ENCODE peak calls at places on chromosomes 2 and 18, in nine cellular contexts. O, P, F, G, V, W, Y, Z and X are unnamed samples. For H3K4me1, the result is how much of the 10 kb centered on the place peaks cover.

GRCh38 chr2:200042102-200042735 is 86.8 kb downstream of the MAIP1 start:
- DNase-seq in O (no peak), P (no peak), F (no peak), G (no peak), V (no peak), W (no peak), Y (no peak), Z (no peak), X (no peak)

GRCh38 chr2:128639693-128640092 is 321.0 kb upstream of the HS6ST1 start:
- DNase-seq in O (peak), P (no peak), F (no peak), G (no peak), V (no peak), W (peak), Y (no peak), Z (no peak), X (peak)

GRCh38 chr18:46247938-46248337 is 143.8 kb downstream of the HAUS1 start:
- DNase-seq in O (no peak), P (no peak), F (no peak), G (no peak), V (no peak), W (no peak), Y (no peak), Z (no peak), X (no peak)

GRCh38 chr2:185578293-185578692 is 160.3 kb upstream of the FSIP2 start:
- DNase-seq in O (no peak), P (no peak), F (no peak), G (no peak), V (no peak), W (no peak), Y (no peak), Z (no peak), X (no peak)

GRCh38 chr2:107325983-107326786 is 440.2 kb upstream of the ST6GAL2 start:
- DNase-seq in O (no peak), P (no peak), F (no peak), G (no peak), V (no peak), W (peak), Y (no peak), Z (no peak), X (no peak)

GRCh38 chr2:81304154-81304830 is 999.7 kb upstream of the LRRTM1 start:
- DNase-seq in O (peak), P (no peak), F (no peak), G (no peak), V (no peak), W (no peak), Y (no peak), Z (no peak), X (peak)

GRCh38 chr2:747774-748351 is 70.7 kb upstream of the TMEM18 start:
- DNase-seq in O (no peak), P (no peak), F (no peak), G (no peak), V (no peak), W (no peak), Y (no peak), Z (no peak), X (no peak)

GRCh38 chr2:219570924-219571310 is 422 bp downstream of the OBSL1 start:
- DNase-seq in O (no peak), P (peak), F (no peak), G (no peak), V (no peak), W (no peak), Y (no peak), Z (no peak), X (no peak)

GRCh38 chr2:95526360-95527341 is 42.1 kb upstream of the TRIM43B start:
- DNase-seq in O (no peak), P (peak), F (peak), G (no peak), V (peak), W (peak), Y (peak), Z (peak), X (no peak)

GRCh38 chr2:142843731-142844130 is 33.7 kb upstream of the KYNU start:
- DNase-seq in O (peak), P (no peak), F (no peak), G (no peak), V (no peak), W (no peak), Y (no peak), Z (no peak), X (no peak)

GRCh38 chr2:41394541-41394940 is 653.3 kb upstream of the PKDCC start:
- DNase-seq in O (peak), P (no peak), F (no peak), G (no peak), V (no peak), W (no peak), Y (no peak), Z (no peak), X (no peak)
- H3K27ac ChIP-seq in O (no peak), P (no peak), F (no peak), G (no peak), V (no peak), W (no peak), Y (no peak), Z (no peak), X (no peak)

GRCh38 chr2:226600184-226600583 is 199.4 kb downstream of the IRS1 start:
- DNase-seq in O (peak), P (no peak), F (no peak), G (no peak), V (no peak), W (no peak), Y (no peak), Z (no peak), X (no peak)
- H3K4me1 ChIP-seq in O (under half), P (under half), F (under half), G (under half), V (under half), W (under half), Y (under half), Z (under half), X (under half)

GRCh38 chr2:10400002-10400401 is 48.1 kb downstream of the ODC1 start:
- DNase-seq in O (no peak), P (no peak), F (no peak), G (no peak), V (no peak), W (no peak), Y (no peak), Z (no peak), X (no peak)
- H3K27ac ChIP-seq in O (no peak), P (peak), F (no peak), G (no peak), V (no peak), W (peak), Y (no peak), Z (peak), X (no peak)

GRCh38 chr18:36389811-36390581 is 92.5 kb downstream of the FHOD3 start:
- DNase-seq in O (no peak), P (no peak), F (no peak), G (no peak), V (no peak), W (no peak), Y (no peak), Z (no peak), X (no peak)

GRCh38 chr18:36392163-36392887 is 94.8 kb downstream of the FHOD3 start:
- DNase-seq in O (no peak), P (no peak), F (no peak), G (no peak), V (no peak), W (no peak), Y (no peak), Z (no peak), X (no peak)

GRCh38 chr18:36392888-36393287 is 95.4 kb downstream of the FHOD3 start:
- DNase-seq in O (no peak), P (no peak), F (no peak), G (no peak), V (no peak), W (no peak), Y (no peak), Z (no peak), X (no peak)

GRCh38 chr18:36389027-36389426 is 91.5 kb downstream of the FHOD3 start:
- DNase-seq in O (no peak), P (no peak), F (no peak), G (no peak), V (no peak), W (no peak), Y (no peak), Z (no peak), X (no peak)

GRCh38 chr18:36391426-36392145 is 94.1 kb downstream of the FHOD3 start:
- DNase-seq in O (no peak), P (no peak), F (no peak), G (no peak), V (no peak), W (no peak), Y (no peak), Z (no peak), X (no peak)
- H3K4me1 ChIP-seq in O (under half), P (under half), F (under half), G (under half), V (under half), W (half or more), Y (under half), Z (under half), X (under half)

GRCh38 chr2:226611944-226612318 is 187.7 kb downstream of the IRS1 start:
- DNase-seq in O (no peak), P (no peak), F (no peak), G (no peak), V (no peak), W (no peak), Y (no peak), Z (no peak), X (no peak)

GRCh38 chr2:226607379-226607778 is 192.2 kb downstream of the IRS1 start:
- DNase-seq in O (no peak), P (no peak), F (no peak), G (no peak), V (no peak), W (no peak), Y (no peak), Z (no peak), X (no peak)

GRCh38 chr2:226609361-226609760 is 190.3 kb downstream of the IRS1 start:
- DNase-seq in O (no peak), P (no peak), F (no peak), G (no peak), V (no peak), W (peak), Y (no peak), Z (no peak), X (no peak)

GRCh38 chr2:226608393-226608955 is 191.1 kb downstream of the IRS1 start:
- DNase-seq in O (no peak), P (no peak), F (no peak), G (no peak), V (no peak), W (no peak), Y (no peak), Z (no peak), X (no peak)

GRCh38 chr2:226611196-226611943 is 188.2 kb downstream of the IRS1 start:
- DNase-seq in O (no peak), P (no peak), F (no peak), G (no peak), V (no peak), W (no peak), Y (no peak), Z (no peak), X (no peak)
- H3K27ac ChIP-seq in O (no peak), P (no peak), F (peak), G (no peak), V (no peak), W (no peak), Y (no peak), Z (no peak), X (no peak)

GRCh38 chr2:234293973-234294372 is 202.9 kb downstream of the ARL4C start:
- DNase-seq in O (peak), P (no peak), F (no peak), G (peak), V (no peak), W (no peak), Y (no peak), Z (no peak), X (no peak)

GRCh38 chr2:234291765-234292204 is 205.1 kb downstream of the ARL4C start:
- DNase-seq in O (no peak), P (peak), F (no peak), G (no peak), V (peak), W (peak), Y (no peak), Z (peak), X (no peak)

GRCh38 chr2:234292205-234292954 is 204.5 kb downstream of the ARL4C start:
- DNase-seq in O (peak), P (no peak), F (no peak), G (peak), V (peak), W (no peak), Y (no peak), Z (peak), X (no peak)

GRCh38 chr2:234290671-234291070 is 206.2 kb downstream of the ARL4C start:
- DNase-seq in O (peak), P (no peak), F (no peak), G (peak), V (peak), W (no peak), Y (no peak), Z (peak), X (no peak)

DNA sequence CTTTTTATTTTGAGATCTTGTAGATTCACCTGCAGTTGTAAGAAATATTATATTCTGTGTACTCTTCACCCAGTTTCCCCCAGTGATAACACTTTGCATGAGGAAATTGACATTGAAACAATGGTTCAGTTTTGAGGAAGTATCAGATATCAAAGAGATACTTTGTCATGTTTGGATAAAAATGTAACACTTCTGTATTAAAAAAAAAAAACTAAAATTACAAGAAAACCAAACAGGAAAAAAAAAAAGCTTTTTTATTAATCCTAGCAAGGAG is 204.0 kb downstream of the ARL4C start:
- DNase-seq in O (no peak), P (no peak), F (no peak), G (peak), V (no peak), W (no peak), Y (no peak), Z (no peak), X (no peak)
- H3K4me1 ChIP-seq in O (under half), P (under half), F (half or more), G (half or more), V (half or more), W (under half), Y (under half), Z (under half), X (under half)

DNA sequence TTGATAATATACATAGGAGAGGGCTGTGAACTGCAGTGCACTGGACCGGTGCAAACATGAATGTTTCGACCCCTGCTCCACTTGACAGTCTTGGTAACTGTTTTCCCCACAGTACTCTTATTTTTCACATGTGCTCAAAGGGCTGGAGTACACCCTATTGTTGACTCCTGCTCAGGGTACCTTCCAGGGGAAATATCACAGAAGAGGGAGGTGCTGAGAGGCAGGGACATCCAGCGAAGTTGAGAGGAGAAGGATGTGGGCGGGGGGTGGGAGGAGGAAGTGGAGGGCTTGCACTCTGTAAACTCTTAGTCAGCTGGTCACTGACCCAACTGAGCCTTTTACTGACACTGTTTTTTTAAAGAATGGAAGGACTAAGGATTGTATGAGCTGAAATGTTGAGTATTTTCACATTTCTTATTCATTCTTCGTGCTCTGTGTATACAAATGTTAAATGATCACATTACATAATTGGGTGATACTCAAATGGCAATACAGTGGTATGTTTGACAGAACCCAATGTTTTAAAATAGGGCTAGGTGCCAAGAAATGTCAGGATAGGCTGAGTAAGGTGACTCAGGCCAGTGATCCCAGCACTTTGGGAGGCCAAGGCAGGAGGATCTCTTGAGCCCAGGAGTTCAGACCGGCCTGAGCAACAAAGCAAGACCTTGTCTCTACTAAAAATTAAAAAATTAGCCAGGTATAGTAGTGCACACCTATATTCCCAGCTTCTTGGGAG is 10.0 kb downstream of the INPP4A start:
- DNase-seq in O (peak), P (no peak), F (no peak), G (peak), V (no peak), W (no peak), Y (no peak), Z (no peak), X (peak)
- H3K27ac ChIP-seq in O (no peak), P (peak), F (peak), G (no peak), V (peak), W (peak), Y (no peak), Z (peak), X (no peak)

DNA sequence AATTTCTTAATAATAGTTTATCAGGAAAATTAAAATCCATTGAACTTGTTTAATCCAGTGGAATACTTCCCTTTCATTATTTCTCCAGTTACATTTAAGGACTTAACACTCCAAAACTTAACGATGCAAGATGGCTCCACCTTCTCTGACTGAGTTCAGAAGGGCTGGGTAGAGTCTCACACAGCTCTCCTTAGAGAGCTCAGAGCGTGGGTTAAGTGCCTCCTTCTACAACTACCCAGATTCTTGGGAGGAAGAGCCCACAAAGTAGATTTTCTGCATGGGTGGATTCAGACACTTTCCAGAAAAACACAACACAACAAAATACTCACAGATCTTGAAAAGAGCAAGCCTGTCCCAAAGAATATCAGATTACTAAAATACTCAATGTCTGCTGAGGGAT is 130.6 kb downstream of the THADA start:
- DNase-seq in O (no peak), P (no peak), F (no peak), G (no peak), V (no peak), W (no peak), Y (no peak), Z (no peak), X (no peak)
- H3K4me1 ChIP-seq in O (under half), P (under half), F (half or more), G (under half), V (under half), W (under half), Y (under half), Z (half or more), X (under half)

GRCh38 chr18:12313530-12314245 is 5.6 kb downstream of the TUBB6 start:
- DNase-seq in O (no peak), P (no peak), F (no peak), G (no peak), V (no peak), W (no peak), Y (no peak), Z (no peak), X (no peak)
- H3K27ac ChIP-seq in O (no peak), P (peak), F (no peak), G (peak), V (no peak), W (peak), Y (no peak), Z (peak), X (no peak)

GRCh38 chr2:24490674-24491625 is at the start of gene NCOA1:
- DNase-seq in O (peak), P (peak), F (peak), G (peak), V (peak), W (peak), Y (peak), Z (peak), X (peak)
- H3K4me1 ChIP-seq in O (under half), P (under half), F (under half), G (under half), V (under half), W (under half), Y (under half), Z (half or more), X (under half)